ENCODE peak calls at places on chromosomes 6 and 20, in four cellular contexts. M is H1, Z is K562, X is HepG2. N is an unnamed sample.

GRCh38 chr6:82842721-82843120 is 222.9 kb downstream of the UBE3D start:
- DNase-seq in M (no peak), Z (no peak), X (no peak), N (no peak)

GRCh38 chr6:89117285-89118108 is at the start of gene SRSF12:
- DNase-seq in M (peak), Z (no peak), X (no peak), N (no peak)

GRCh38 chr6:32945106-32945761 is 4.4 kb upstream of the HLA-DMB start:
- DNase-seq in M (no peak), Z (no peak), X (no peak), N (peak)

GRCh38 chr20:47749367-47749766 is 35.9 kb downstream of the SULF2 start:
- DNase-seq in M (no peak), Z (no peak), X (no peak), N (no peak)

GRCh38 chr6:13425971-13426931 is 61.1 kb downstream of the GFOD1 start:
- DNase-seq in M (no peak), Z (no peak), X (no peak), N (peak)

GRCh38 chr6:31351734-31352496 is 5.1 kb downstream of the HLA-B start:
- DNase-seq in M (no peak), Z (no peak), X (no peak), N (no peak)

GRCh38 chr6:136306466-136306865 is 16.8 kb upstream of the BCLAF1 start:
- DNase-seq in M (no peak), Z (no peak), X (no peak), N (no peak)

GRCh38 chr6:1993049-1993448 is 252.4 kb downstream of the GMDS start:
- DNase-seq in M (no peak), Z (no peak), X (no peak), N (no peak)

GRCh38 chr6:135185483-135185882 is 4.4 kb downstream of the MYB start:
- DNase-seq in M (no peak), Z (peak), X (no peak), N (no peak)

GRCh38 chr20:52124821-52125220 is 66.8 kb downstream of the ZFP64 start:
- DNase-seq in M (no peak), Z (no peak), X (no peak), N (no peak)

GRCh38 chr6:117396228-117396627 is 29.5 kb downstream of the ROS1 start:
- DNase-seq in M (no peak), Z (no peak), X (peak), N (no peak)

DNA sequence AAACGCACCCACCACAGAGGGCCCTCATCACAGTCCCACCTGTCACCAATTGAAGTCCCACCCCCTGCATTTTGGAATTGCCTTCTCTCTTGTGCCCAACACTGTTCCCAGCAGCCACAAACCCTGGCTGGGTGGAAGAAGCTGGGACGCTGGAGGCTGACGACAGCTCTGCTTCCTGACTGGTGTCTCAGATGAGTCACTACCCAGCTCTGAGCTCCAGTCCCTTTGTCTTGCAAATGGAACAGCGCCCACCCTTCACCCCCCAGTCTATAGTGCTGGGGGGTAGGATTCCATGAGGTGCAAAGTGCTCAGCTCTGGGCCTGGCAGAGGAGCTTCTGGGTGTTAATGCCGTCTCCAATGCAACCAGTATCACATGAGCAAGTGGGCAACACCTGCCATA is 85.3 kb downstream of the DLGAP4 start:
- DNase-seq in M (no peak), Z (no peak), X (no peak), N (no peak)
- TF ChIP-seq TAF1 in M (no peak), Z (no peak), X (no peak), N (no peak)

GRCh38 chr6:380234-381218 is 11.0 kb upstream of the IRF4 start:
- DNase-seq in M (no peak), Z (no peak), X (no peak), N (no peak)
- TF ChIP-seq SRF in M (no peak), Z (no peak), X (no peak), N (no peak)

DNA sequence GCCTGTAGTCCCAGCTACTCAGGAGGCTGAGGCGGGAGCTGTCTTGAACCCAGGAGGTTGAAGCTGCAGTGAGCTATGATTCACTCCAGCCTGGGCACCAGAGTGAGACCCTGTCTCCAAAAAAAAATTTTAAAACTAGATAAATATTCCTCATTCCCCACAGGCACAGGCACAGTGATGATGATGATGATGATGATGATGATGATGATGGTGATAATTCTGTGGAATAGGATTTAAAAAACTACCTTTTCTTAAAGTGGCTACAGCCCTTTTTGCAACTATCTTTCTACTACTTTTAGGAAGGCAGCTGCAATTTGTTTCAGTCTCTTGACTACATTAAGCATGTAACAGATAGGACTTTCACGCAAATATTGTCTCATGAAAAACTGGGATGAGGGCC is 76.6 kb upstream of the SCAF8 start:
- DNase-seq in M (no peak), Z (no peak), X (no peak), N (no peak)
- TF ChIP-seq USF2 in M (no peak), Z (no peak), X (no peak), N (no peak)

GRCh38 chr6:26163733-26164505 is 76.7 kb downstream of the HFE start:
- DNase-seq in M (no peak), Z (no peak), X (no peak), N (no peak)
- TF ChIP-seq TAF1 in M (no peak), Z (no peak), X (no peak), N (no peak)

DNA sequence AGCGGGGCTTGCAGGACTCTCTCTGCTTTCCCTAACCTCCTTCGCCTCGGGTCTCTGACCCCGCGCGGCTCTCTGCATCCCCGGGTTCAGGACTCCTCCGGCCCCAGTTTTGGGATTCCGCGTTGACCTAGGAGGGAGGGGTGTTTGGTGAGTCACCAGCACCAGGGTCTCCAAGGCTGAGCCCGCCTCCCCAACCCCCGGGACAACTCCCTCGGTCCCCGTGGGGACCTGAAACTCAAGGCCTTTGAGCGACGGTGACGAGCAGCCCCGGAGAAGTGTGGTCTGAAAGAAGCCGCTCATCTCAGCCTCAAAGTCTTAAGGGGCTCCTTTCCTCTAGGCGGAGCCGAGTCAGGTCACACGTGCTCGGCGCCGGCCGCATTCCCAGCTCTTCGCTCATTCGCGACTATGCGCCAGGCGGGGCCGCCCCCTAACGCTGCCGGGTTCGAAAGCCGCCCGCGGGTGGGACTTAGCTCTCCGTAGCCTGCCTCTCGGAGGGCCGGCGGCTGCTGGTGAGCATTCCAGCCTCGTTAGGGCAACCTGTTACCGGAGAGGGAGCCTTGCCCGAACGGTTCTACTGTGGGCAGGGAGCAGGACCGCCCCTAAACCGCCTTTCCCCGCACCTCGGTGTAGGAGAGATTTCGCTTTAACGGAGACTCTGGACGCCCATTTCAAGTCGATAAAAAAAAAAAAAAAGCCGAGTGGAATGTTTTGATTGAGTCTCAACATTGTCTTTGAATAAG is 3.0 kb upstream of the PRDM13 start:
- DNase-seq in M (peak), Z (peak), X (no peak), N (no peak)
- TF ChIP-seq SRF in M (no peak), Z (no peak), X (no peak), N (no peak)

N was measured in GM12878.